ENCODE peak calls at places on chromosomes 11 and 22, in five cellular contexts. Z is cardiac fibroblast, I is MCF 10A, J is heart left ventricle, Y is fibroblast of mammary gland. G is an unnamed sample.

GRCh38 chr11:16606784-16607674 is 131.4 kb upstream of the C11orf58 start:
- DNase-seq in Z (no peak), I (peak), J (peak), Y (no peak), G (peak)

GRCh38 chr11:87035976-87036583 is 1.7 kb upstream of the TMEM135 start:
- DNase-seq in Z (no peak), I (no peak), J (no peak), Y (no peak), G (no peak)

GRCh38 chr11:96481204-96481603 is 91.4 kb downstream of the JRKL start:
- DNase-seq in Z (no peak), I (no peak), J (no peak), Y (no peak), G (no peak)

GRCh38 chr11:13694115-13694514 is 25.6 kb downstream of the FAR1 start:
- DNase-seq in Z (no peak), I (no peak), J (no peak), Y (no peak), G (no peak)

GRCh38 chr11:70569173-70569890 is 171.0 kb downstream of the CTTN start:
- DNase-seq in Z (no peak), I (no peak), J (no peak), Y (no peak), G (no peak)

GRCh38 chr11:66677599-66678375 is at the start of gene RBM4B:
- DNase-seq in Z (peak), I (peak), J (peak), Y (peak), G (peak)

GRCh38 chr22:44968736-44969135 is 41.1 kb downstream of the PHF21B start:
- DNase-seq in Z (no peak), I (no peak), J (no peak), Y (no peak), G (no peak)

GRCh38 chr11:68373189-68373809 is 60.9 kb downstream of the LRP5 start:
- DNase-seq in Z (no peak), I (no peak), J (peak), Y (peak), G (no peak)

GRCh38 chr11:119315139-119316016 is 1.6 kb downstream of the MCAM start:
- DNase-seq in Z (no peak), I (no peak), J (peak), Y (no peak), G (no peak)

GRCh38 chr11:30983143-30983542 is 386.4 kb downstream of the DCDC1 start:
- DNase-seq in Z (no peak), I (no peak), J (no peak), Y (no peak), G (no peak)

GRCh38 chr22:50485221-50486131 is 1.2 kb upstream of the MIOX start:
- DNase-seq in Z (no peak), I (peak), J (peak), Y (no peak), G (no peak)

GRCh38 chr22:29979645-29980303 is 96.8 kb downstream of the MTMR3 start:
- DNase-seq in Z (no peak), I (no peak), J (no peak), Y (no peak), G (peak)

GRCh38 chr11:19398273-19398672 is 157.5 kb upstream of the E2F8 start:
- DNase-seq in Z (no peak), I (no peak), J (no peak), Y (peak), G (no peak)

GRCh38 chr22:50481440-50482106 is at the start of gene ADM2:
- DNase-seq in Z (no peak), I (no peak), J (no peak), Y (no peak), G (peak)

GRCh38 chr22:35076648-35077047 is 10.7 kb downstream of the ISX start:
- DNase-seq in Z (no peak), I (no peak), J (no peak), Y (no peak), G (no peak)
- TF ChIP-seq CTCF in Z (no peak), I (no peak), J (no peak), Y (no peak), G (no peak)

DNA sequence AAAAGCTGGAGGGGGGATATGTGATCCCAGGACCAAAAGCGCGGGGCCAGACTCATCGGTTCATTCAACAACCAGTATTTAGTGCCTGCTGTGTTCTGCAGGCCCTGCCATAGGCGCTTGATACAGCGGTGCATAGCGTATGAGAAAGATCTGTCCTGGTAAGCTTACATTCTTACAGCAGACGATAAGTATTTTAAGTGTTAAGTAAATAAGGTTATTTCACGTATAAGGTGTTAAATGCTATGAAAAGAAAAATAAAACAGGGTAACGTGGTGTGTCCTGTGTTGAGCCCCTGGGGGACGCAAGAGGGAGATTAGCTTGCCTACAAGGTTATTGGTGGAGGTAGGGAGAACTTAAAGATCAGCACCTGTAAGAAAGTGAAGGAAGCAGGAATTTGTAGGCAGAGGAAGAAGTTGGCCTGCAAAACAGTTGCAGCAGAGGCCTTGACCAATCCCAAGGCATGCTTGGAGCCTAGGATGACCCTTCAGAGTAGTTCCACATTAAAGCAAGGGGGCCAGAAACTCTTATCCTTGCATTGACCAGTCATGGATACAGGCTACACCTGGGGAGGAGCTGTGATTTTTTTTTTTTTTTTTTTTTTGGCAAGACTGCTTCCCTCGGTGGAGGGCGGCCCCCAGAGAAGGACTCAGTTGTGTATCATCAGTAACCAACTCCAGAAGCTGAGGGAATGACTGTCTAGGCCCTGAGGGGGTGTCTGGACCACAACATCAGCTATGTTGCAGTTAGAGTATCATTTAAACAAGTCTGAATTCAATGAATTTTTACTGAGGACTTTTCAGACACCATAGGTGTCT is 499 bp upstream of the LIPT2 start:
- DNase-seq in Z (peak), I (peak), J (no peak), Y (peak), G (no peak)
- TF ChIP-seq CTCF in Z (no peak), I (no peak), J (no peak), Y (no peak), G (no peak)

GRCh38 chr22:24485608-24486007 is 9.5 kb upstream of the UPB1 start:
- DNase-seq in Z (no peak), I (no peak), J (no peak), Y (no peak), G (no peak)
- TF ChIP-seq CTCF in Z (no peak), I (no peak), J (peak), Y (no peak), G (peak)

GRCh38 chr11:64870893-64871849 is 7.2 kb downstream of the EHD1 start:
- DNase-seq in Z (no peak), I (no peak), J (peak), Y (no peak), G (no peak)

GRCh38 chr11:64867748-64868462 is 10.5 kb downstream of the EHD1 start:
- DNase-seq in Z (peak), I (no peak), J (no peak), Y (no peak), G (no peak)

GRCh38 chr11:64868904-64869570 is 9.4 kb downstream of the EHD1 start:
- DNase-seq in Z (peak), I (peak), J (peak), Y (peak), G (no peak)

GRCh38 chr11:64870176-64870892 is 8.1 kb downstream of the EHD1 start:
- DNase-seq in Z (peak), I (no peak), J (peak), Y (peak), G (no peak)

GRCh38 chr11:64869571-64870175 is 8.7 kb downstream of the EHD1 start:
- DNase-seq in Z (no peak), I (no peak), J (no peak), Y (no peak), G (no peak)
- TF ChIP-seq CTCF in Z (peak), I (no peak), J (no peak), Y (peak), G (peak)

DNA sequence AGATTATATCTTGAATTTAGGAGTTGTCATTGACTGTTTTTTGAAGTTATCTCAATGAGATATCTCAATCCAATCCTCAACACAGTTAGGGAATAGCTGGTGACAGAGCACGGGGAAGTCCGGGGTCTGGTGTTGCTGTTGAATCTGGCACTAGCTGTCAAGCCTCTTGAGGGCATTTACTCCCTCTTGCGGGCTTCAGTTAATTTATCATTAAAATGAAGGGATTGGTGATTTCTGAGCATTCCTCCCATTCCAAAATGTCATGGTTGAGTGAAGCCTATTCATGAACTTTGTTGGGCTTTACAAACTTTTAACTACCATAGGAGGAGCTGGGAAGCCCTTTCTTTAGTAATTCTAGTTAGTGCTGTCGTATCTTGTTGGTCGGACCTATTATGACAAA is 40.2 kb downstream of the UVRAG start:
- DNase-seq in Z (no peak), I (no peak), J (no peak), Y (no peak), G (no peak)
- TF ChIP-seq CTCF in Z (no peak), I (no peak), J (no peak), Y (no peak), G (no peak)

GRCh38 chr22:43110927-43111623 is 525 bp downstream of the BIK start:
- DNase-seq in Z (no peak), I (peak), J (no peak), Y (no peak), G (peak)

GRCh38 chr22:43109921-43110443 is 568 bp upstream of the BIK start:
- DNase-seq in Z (no peak), I (no peak), J (no peak), Y (no peak), G (no peak)

GRCh38 chr22:43113516-43114251 is 3.1 kb downstream of the BIK start:
- DNase-seq in Z (no peak), I (no peak), J (no peak), Y (no peak), G (no peak)

GRCh38 chr22:43109511-43109910 is 1.0 kb upstream of the BIK start:
- DNase-seq in Z (no peak), I (no peak), J (no peak), Y (no peak), G (no peak)

DNA sequence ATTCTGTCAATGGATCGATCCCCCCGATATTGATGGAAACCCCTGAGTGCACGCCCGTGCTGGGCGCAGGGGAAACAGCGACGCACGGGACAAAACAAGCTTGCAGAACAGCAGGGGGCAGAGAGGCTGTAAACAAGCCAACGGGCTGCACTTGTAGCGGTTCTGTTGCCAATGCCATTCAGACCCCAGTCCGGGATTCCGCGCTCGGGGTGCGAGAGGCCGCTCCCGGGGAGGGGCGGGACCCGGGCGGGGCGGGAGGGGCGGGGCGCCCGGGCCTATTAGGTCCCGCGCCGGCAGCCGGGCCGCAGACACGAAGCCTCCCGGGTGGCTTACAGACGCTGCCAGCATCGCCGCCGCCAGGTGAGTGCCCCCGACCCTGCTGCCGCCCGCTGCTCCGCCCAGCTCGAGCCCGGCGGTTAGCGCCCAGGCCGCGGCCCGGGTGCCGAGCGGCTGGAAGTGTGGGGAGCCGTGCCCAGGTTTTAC is at the start of gene BIK:
- DNase-seq in Z (peak), I (peak), J (peak), Y (peak), G (peak)
- TF ChIP-seq CTCF in Z (peak), I (no peak), J (no peak), Y (peak), G (peak)

GRCh38 chr11:6205366-6205765 is at the start of gene C11orf42:
- DNase-seq in Z (no peak), I (no peak), J (no peak), Y (no peak), G (no peak)
- TF ChIP-seq CTCF in Z (no peak), I (no peak), J (no peak), Y (no peak), G (no peak)

GRCh38 chr11:72787262-72788104 is 6.4 kb downstream of the STARD10 start:
- DNase-seq in Z (no peak), I (no peak), J (no peak), Y (no peak), G (peak)
- TF ChIP-seq CTCF in Z (peak), I (no peak), J (no peak), Y (no peak), G (no peak)

DNA sequence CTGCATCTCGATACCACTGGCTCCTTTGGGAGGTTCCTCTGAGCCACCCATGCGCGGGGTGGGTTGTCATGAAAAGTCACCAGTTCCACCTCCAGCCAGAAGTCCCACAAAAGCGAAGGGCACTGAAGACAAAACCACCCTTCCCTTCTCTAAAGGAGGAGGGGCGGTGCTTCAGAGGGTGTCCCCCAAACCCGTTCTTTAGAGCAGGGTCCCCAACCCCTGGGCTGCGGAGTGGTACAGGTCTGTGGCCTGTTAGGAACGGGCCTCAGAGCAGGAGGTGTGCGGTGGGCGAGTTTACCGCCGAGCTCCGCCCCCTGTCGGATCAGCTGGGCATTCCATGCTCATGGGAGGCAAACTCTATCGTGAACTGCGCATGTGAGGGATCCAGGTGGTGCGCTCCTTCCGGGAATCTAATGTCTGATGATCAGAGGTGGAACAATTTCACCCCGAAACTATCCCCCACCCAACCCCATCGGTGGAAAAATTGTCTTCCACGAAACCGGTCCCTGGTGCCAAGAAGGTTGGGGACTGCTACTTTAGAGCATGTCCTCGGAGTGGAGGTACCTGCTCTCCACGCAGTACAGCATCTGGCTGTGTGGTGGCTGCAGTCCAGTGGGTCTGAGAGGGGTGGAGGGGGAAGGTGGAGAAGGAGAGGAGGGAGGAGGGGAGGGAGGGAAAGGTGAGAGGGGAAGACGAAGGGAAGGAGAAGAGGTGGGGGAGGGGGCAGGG is 72.9 kb upstream of the SEPTIN5 start:
- DNase-seq in Z (peak), I (no peak), J (no peak), Y (no peak), G (no peak)
- TF ChIP-seq CTCF in Z (peak), I (peak), J (no peak), Y (peak), G (no peak)